ENCODE peak calls at places on chromosomes 4 and X, in seven cellular contexts. L is body of pancreas, G is lower lobe of right lung, Z is GM12865, X is AG10803, S is left ventricle myocardium inferior, H is Panc1. A is an unnamed sample.

GRCh38 chrX:129144172-129145038 is 378.9 kb downstream of the SMARCA1 start:
- DNase-seq in L (no peak), G (no peak), Z (no peak), X (no peak), S (no peak), H (no peak), A (no peak)

GRCh38 chr4:47490550-47490949 is 5.5 kb downstream of the ATP10D start:
- DNase-seq in L (no peak), G (no peak), Z (peak), X (no peak), S (no peak), H (peak), A (no peak)

GRCh38 chrX:54891573-54891972 is 29.1 kb upstream of the TRO start:
- DNase-seq in L (peak), G (no peak), Z (peak), X (peak), S (no peak), H (no peak), A (peak)

GRCh38 chrX:148380614-148381561 is 119.5 kb upstream of the AFF2 start:
- DNase-seq in L (no peak), G (no peak), Z (peak), X (peak), S (no peak), H (no peak), A (no peak)

GRCh38 chrX:138890491-138890890 is 179.0 kb upstream of the FGF13 start:
- DNase-seq in L (no peak), G (no peak), Z (no peak), X (peak), S (no peak), H (no peak), A (no peak)

GRCh38 chr4:151807220-151807619 is 46.4 kb upstream of the GATB start:
- DNase-seq in L (no peak), G (no peak), Z (no peak), X (peak), S (peak), H (no peak), A (no peak)

GRCh38 chr4:7286798-7287197 is 94.5 kb downstream of the SORCS2 start:
- DNase-seq in L (no peak), G (no peak), Z (no peak), X (no peak), S (no peak), H (no peak), A (no peak)

GRCh38 chrX:150411656-150412055 is 48.5 kb downstream of the MAMLD1 start:
- DNase-seq in L (no peak), G (no peak), Z (no peak), X (no peak), S (no peak), H (no peak), A (no peak)

GRCh38 chr4:26039950-26040349 is 125.9 kb downstream of the SMIM20 start:
- DNase-seq in L (no peak), G (no peak), Z (no peak), X (peak), S (no peak), H (no peak), A (no peak)

GRCh38 chrX:103344606-103345005 is 11.7 kb upstream of the TCEAL9 start:
- DNase-seq in L (no peak), G (no peak), Z (no peak), X (no peak), S (no peak), H (no peak), A (no peak)

GRCh38 chr4:76687730-76688441 is 210.1 kb downstream of the SOWAHB start:
- DNase-seq in L (no peak), G (no peak), Z (no peak), X (no peak), S (no peak), H (no peak), A (no peak)

GRCh38 chrX:151680805-151681204 is 14.5 kb upstream of the PRRG3 start:
- DNase-seq in L (peak), G (no peak), Z (peak), X (peak), S (no peak), H (peak), A (no peak)

GRCh38 chr4:126338572-126338971 is 1023.8 kb downstream of the FAT4 start:
- DNase-seq in L (no peak), G (no peak), Z (no peak), X (no peak), S (no peak), H (no peak), A (no peak)

GRCh38 chr4:4866833-4867744 is 7.6 kb downstream of the MSX1 start:
- DNase-seq in L (peak), G (no peak), Z (peak), X (no peak), S (no peak), H (no peak), A (peak)
- H3K4me3 ChIP-seq in L (no peak), G (peak), Z (no peak), X (peak), S (peak), H (no peak), A (peak)

GRCh38 chr4:183908284-183908683 is 3.2 kb downstream of the STOX2 start:
- DNase-seq in L (no peak), G (no peak), Z (no peak), X (no peak), S (no peak), H (no peak), A (no peak)

GRCh38 chr4:183905081-183905592 is at the start of gene STOX2:
- DNase-seq in L (peak), G (peak), Z (no peak), X (peak), S (peak), H (no peak), A (peak)

GRCh38 chr4:183906736-183907651 is 1.9 kb downstream of the STOX2 start:
- DNase-seq in L (peak), G (no peak), Z (no peak), X (no peak), S (no peak), H (no peak), A (peak)

GRCh38 chr4:183905593-183906485 is 732 bp downstream of the STOX2 start:
- DNase-seq in L (peak), G (peak), Z (no peak), X (peak), S (peak), H (no peak), A (peak)

DNA sequence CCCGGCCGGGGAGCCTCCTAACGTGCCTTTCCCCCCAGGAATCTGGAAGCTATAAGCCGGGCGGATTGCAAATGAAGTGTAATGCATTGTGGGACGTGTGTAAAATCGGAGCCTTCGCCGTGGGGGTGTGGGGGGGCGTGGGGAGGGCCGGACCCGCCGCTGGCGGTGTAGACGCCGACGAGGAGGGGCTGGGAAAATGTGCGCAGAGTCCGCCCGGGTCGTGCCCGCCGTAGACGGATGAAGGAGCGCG is 1.3 kb downstream of the STOX2 start:
- DNase-seq in L (no peak), G (no peak), Z (no peak), X (no peak), S (no peak), H (no peak), A (peak)
- H3K4me3 ChIP-seq in L (peak), G (peak), Z (no peak), X (no peak), S (peak), H (peak), A (peak)

GRCh38 chrX:2502668-2503519 is 2.1 kb upstream of the DHRSX start:
- DNase-seq in L (no peak), G (no peak), Z (no peak), X (peak), S (no peak), H (no peak), A (no peak)

GRCh38 chrX:2501246-2502102 is 698 bp upstream of the DHRSX start:
- DNase-seq in L (no peak), G (no peak), Z (no peak), X (no peak), S (no peak), H (no peak), A (no peak)

GRCh38 chrX:2503591-2504500 is 3.1 kb upstream of the DHRSX start:
- DNase-seq in L (no peak), G (no peak), Z (no peak), X (no peak), S (no peak), H (no peak), A (no peak)

GRCh38 chrX:2500681-2501151 is at the start of the genes DHRSX and ZBED1:
- DNase-seq in L (no peak), G (peak), Z (peak), X (peak), S (peak), H (no peak), A (peak)

DNA sequence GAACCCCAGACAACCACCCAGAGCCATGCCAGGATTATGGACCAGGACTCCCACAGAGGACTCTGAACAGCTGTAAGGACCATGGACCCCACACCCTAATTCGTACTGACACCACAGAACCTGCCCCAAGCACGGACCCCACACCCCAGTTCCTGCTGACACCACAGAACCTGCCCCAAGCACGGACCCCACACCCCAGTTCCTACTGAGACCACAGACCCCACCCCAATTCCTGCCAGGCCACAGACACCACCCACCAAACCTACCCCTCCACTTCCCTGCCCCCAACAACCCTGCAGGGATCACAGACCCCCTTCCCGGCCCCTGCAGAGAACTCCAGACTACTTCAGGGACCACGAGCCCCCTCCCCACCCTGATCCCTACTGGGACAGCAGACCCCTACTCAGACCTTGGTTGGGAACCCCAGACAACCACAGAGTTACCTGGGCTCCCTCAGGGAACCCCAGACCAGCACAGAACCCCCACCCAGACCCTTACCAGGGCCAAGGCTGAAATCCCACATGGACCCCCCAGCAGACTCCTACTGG is 1.4 kb upstream of the DHRSX start:
- DNase-seq in L (no peak), G (no peak), Z (no peak), X (no peak), S (no peak), H (no peak), A (no peak)
- H3K4me3 ChIP-seq in L (no peak), G (no peak), Z (no peak), X (no peak), S (no peak), H (no peak), A (no peak)

DNA sequence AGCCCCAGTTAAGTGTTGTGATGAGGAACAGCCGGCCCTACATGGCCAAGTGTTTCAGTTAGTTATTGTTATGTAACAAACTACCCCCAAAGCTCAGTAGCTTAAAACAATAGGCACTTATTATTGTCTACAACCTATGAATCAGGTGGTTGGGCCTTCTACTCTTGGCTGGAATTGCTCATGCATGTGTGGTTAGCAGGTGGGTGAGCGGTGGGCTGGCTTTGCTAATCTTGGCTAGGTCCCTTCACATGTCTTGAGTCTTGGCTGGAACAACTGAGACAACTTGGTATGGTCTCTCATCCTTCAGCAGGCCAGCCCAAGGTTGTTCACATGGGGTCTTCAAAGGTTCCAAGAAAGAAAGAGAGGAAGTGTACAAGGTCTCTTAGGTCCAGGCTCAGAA is 54.5 kb upstream of the CHRNA9 start:
- DNase-seq in L (no peak), G (no peak), Z (no peak), X (no peak), S (no peak), H (no peak), A (no peak)
- H3K4me3 ChIP-seq in L (no peak), G (no peak), Z (no peak), X (no peak), S (no peak), H (no peak), A (no peak)

GRCh38 chr4:78556655-78557054 is 5.1 kb downstream of the ANXA3 start:
- DNase-seq in L (no peak), G (no peak), Z (no peak), X (no peak), S (no peak), H (no peak), A (no peak)

GRCh38 chr4:78552398-78553396 is 1.1 kb downstream of the ANXA3 start:
- DNase-seq in L (peak), G (peak), Z (no peak), X (no peak), S (no peak), H (no peak), A (no peak)

GRCh38 chr4:78553526-78554060 is 2.0 kb downstream of the ANXA3 start:
- DNase-seq in L (no peak), G (no peak), Z (no peak), X (no peak), S (no peak), H (no peak), A (no peak)

GRCh38 chr4:78551420-78552351 is at the start of gene ANXA3:
- DNase-seq in L (peak), G (peak), Z (no peak), X (no peak), S (peak), H (no peak), A (no peak)
- H3K4me3 ChIP-seq in L (peak), G (peak), Z (no peak), X (peak), S (peak), H (peak), A (peak)

GRCh38 chr4:75016472-75016871 is 83.6 kb downstream of the PARM1 start:
- DNase-seq in L (no peak), G (no peak), Z (no peak), X (no peak), S (no peak), H (no peak), A (no peak)

GRCh38 chr4:75015627-75016026 is 82.7 kb downstream of the PARM1 start:
- DNase-seq in L (no peak), G (peak), Z (no peak), X (no peak), S (peak), H (no peak), A (no peak)

DNA sequence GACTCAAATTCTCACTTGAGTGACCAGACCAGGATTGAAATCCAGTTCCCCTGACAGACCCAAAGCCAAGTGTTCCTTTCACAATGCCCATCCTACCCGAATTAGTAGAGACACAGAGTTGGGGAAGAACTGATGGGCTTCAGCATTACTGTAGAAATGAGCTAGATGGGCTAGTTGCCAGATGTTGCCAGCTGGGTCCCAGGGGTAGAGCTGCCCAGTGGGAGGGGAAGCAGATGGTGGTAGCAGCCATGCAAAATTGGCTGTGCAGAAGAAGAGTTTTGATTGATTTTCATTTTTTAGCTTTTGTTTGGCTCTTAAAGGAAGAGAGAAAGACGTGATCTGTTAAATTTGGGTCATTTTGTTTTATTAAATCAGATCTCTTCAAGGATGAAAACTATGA is 85.9 kb downstream of the PARM1 start:
- DNase-seq in L (no peak), G (no peak), Z (no peak), X (no peak), S (no peak), H (no peak), A (no peak)
- H3K4me3 ChIP-seq in L (no peak), G (no peak), Z (no peak), X (no peak), S (no peak), H (no peak), A (no peak)

GRCh38 chr4:121243476-121243875 is 79.4 kb upstream of the TNIP3 start:
- DNase-seq in L (no peak), G (no peak), Z (no peak), X (peak), S (no peak), H (no peak), A (no peak)
- H3K4me3 ChIP-seq in L (no peak), G (peak), Z (no peak), X (peak), S (no peak), H (no peak), A (no peak)